ENCODE peak calls at places on chromosomes 12 and 14, in nine cellular contexts. U is fibroblast of mammary gland; E is CD4-positive, alpha-beta memory T cell; B is stimulated activated naive CD4-positive, alpha-beta T cell treated with Interleukin-2 at 50 U/mL for 16 hours; F is PC-9; H is activated CD8-positive, alpha-beta memory T cell treated with anti-CD3 and anti-CD28 coated beads for 1 hour; D is substantia nigra; J is posterior cingulate gyrus; I is GM13977. G is an unnamed sample.

GRCh38 chr12:59472273-59472672 is 123.6 kb upstream of the SLC16A7 start:
- DNase-seq in U (no peak), E (no peak), B (no peak), F (no peak), H (no peak), D (no peak), J (no peak), I (no peak), G (peak)

GRCh38 chr14:90649096-90649495 is 167.1 kb downstream of the TTC7B start:
- DNase-seq in U (no peak), E (no peak), B (no peak), F (no peak), H (no peak), D (no peak), J (no peak), I (no peak), G (no peak)

GRCh38 chr14:58488550-58488949 is 61.0 kb downstream of the KIAA0586 start:
- DNase-seq in U (peak), E (no peak), B (no peak), F (no peak), H (no peak), D (no peak), J (no peak), I (peak), G (no peak)

GRCh38 chr12:83122623-83122934 is 435.9 kb downstream of the TMTC2 start:
- DNase-seq in U (peak), E (no peak), B (no peak), F (no peak), H (no peak), D (no peak), J (no peak), I (no peak), G (no peak)

GRCh38 chr12:79681008-79681590 is 9.7 kb downstream of the PAWR start:
- DNase-seq in U (peak), E (no peak), B (no peak), F (no peak), H (no peak), D (no peak), J (no peak), I (no peak), G (peak)

GRCh38 chr12:68636268-68636667 is 25.6 kb downstream of the RAP1B start:
- DNase-seq in U (peak), E (no peak), B (no peak), F (peak), H (no peak), D (no peak), J (no peak), I (no peak), G (peak)

GRCh38 chr12:118011961-118012360 is 4.5 kb upstream of the RFC5 start:
- DNase-seq in U (no peak), E (no peak), B (no peak), F (no peak), H (no peak), D (no peak), J (no peak), I (no peak), G (no peak)

GRCh38 chr14:61247935-61248334 is 33.2 kb downstream of the TMEM30B start:
- DNase-seq in U (peak), E (no peak), B (no peak), F (no peak), H (no peak), D (no peak), J (no peak), I (no peak), G (no peak)

GRCh38 chr14:106346084-106346483 is 819.7 kb downstream of the TMEM121 start:
- DNase-seq in U (no peak), E (no peak), B (no peak), F (no peak), H (no peak), D (no peak), J (no peak), I (no peak), G (no peak)

GRCh38 chr14:37792124-37792523 is 196.7 kb downstream of the TTC6 start:
- DNase-seq in U (no peak), E (no peak), B (no peak), F (no peak), H (no peak), D (no peak), J (no peak), I (no peak), G (no peak)

GRCh38 chr14:70665448-70666363 is 24.0 kb downstream of the TTC9 start:
- DNase-seq in U (no peak), E (no peak), B (no peak), F (peak), H (no peak), D (no peak), J (no peak), I (peak), G (peak)

GRCh38 chr14:99737956-99738667 is 54.0 kb downstream of the CYP46A1 start:
- DNase-seq in U (no peak), E (no peak), B (no peak), F (no peak), H (no peak), D (no peak), J (no peak), I (no peak), G (no peak)

GRCh38 chr14:104805326-104805678 is 4.4 kb downstream of the ZBTB42 start:
- DNase-seq in U (peak), E (no peak), B (no peak), F (peak), H (no peak), D (no peak), J (no peak), I (no peak), G (no peak)

GRCh38 chr14:61218765-61219164 is 62.4 kb downstream of the TMEM30B start:
- DNase-seq in U (peak), E (no peak), B (no peak), F (no peak), H (no peak), D (no peak), J (no peak), I (no peak), G (no peak)

GRCh38 chr14:81221579-81222102 is 882 bp upstream of the GTF2A1 start:
- DNase-seq in U (no peak), E (no peak), B (no peak), F (no peak), H (no peak), D (no peak), J (no peak), I (no peak), G (no peak)

GRCh38 chr14:105092912-105093425 is 27.7 kb upstream of the GPR132 start:
- DNase-seq in U (no peak), E (peak), B (peak), F (peak), H (peak), D (no peak), J (no peak), I (peak), G (peak)

GRCh38 chr12:67069451-67070306 is 199.5 kb upstream of the CAND1 start:
- DNase-seq in U (no peak), E (peak), B (peak), F (peak), H (peak), D (no peak), J (peak), I (peak), G (peak)

GRCh38 chr14:101377069-101377468 is 184.2 kb upstream of the DIO3 start:
- DNase-seq in U (no peak), E (no peak), B (no peak), F (no peak), H (no peak), D (no peak), J (no peak), I (no peak), G (no peak)

GRCh38 chr12:46950116-46950515 is 124.3 kb upstream of the SLC38A4 start:
- DNase-seq in U (no peak), E (no peak), B (no peak), F (peak), H (no peak), D (no peak), J (no peak), I (no peak), G (peak)

GRCh38 chr12:82279597-82279996 is 78.6 kb downstream of the CCDC59 start:
- DNase-seq in U (no peak), E (no peak), B (no peak), F (no peak), H (no peak), D (no peak), J (no peak), I (no peak), G (no peak)

G was measured in trophoblast cell.